ENCODE peak calls at places on chromosomes 7 and 10, in ten cellular contexts. D is iris pigment epithelial cell; K is CD8-positive, alpha-beta T cell; L is amniotic stem cell; X is stimulated activated CD8-positive, alpha-beta memory T cell treated with anti-CD3 and anti-CD28 coated beads, Interleukin-2, amount 100 ng/mL, for 48 hours; T is NCI-H345; Z is posterior cingulate gyrus; C is uterus; I is T-helper 9 cell; U is effector CD4-positive, alpha-beta T cell. A is an unnamed sample.

GRCh38 chr7:80392229-80393169 is 119.4 kb downstream of the GNAT3 start:
- DNase-seq in U (no peak), L (peak), X (no peak), T (peak), K (no peak), D (peak), C (no peak), I (no peak), Z (no peak), A (no peak)

GRCh38 chr7:102094311-102094710 is 192.4 kb upstream of the SH2B2 start:
- DNase-seq in K (no peak), T (no peak), D (peak), I (no peak), U (no peak), Z (no peak), L (peak), C (no peak), X (no peak), A (no peak)

GRCh38 chr10:4459531-4459930 is 366.5 kb upstream of the AKR1E2 start:
- DNase-seq in T (no peak), D (peak), Z (no peak), X (no peak), I (no peak), L (no peak), K (no peak), C (no peak), U (no peak), A (no peak)

GRCh38 chr7:11830004-11830403 is 2.0 kb downstream of the THSD7A start:
- DNase-seq in T (no peak), C (no peak), D (no peak), X (no peak), I (no peak), Z (no peak), K (no peak), U (no peak), L (no peak), A (no peak)

GRCh38 chr10:125153693-125154490 is 6.5 kb downstream of the CTBP2 start:
- DNase-seq in L (no peak), Z (no peak), X (no peak), I (no peak), U (no peak), D (peak), K (no peak), C (no peak), T (no peak), A (no peak)

GRCh38 chr10:118571123-118571522 is 24.3 kb downstream of the PRLHR start:
- DNase-seq in Z (no peak), I (no peak), L (no peak), T (no peak), X (no peak), C (peak), D (no peak), U (no peak), K (no peak), A (no peak)

GRCh38 chr7:2051708-2052656 is 180.8 kb downstream of the MAD1L1 start:
- DNase-seq in I (no peak), T (peak), L (no peak), D (no peak), C (no peak), K (no peak), U (no peak), X (no peak), Z (no peak), A (no peak)

GRCh38 chr7:37081436-37081835 is 357.1 kb upstream of the AOAH start:
- DNase-seq in U (no peak), L (no peak), T (peak), X (no peak), K (peak), D (no peak), I (no peak), Z (no peak), C (peak), A (no peak)

GRCh38 chr7:130982160-130982638 is 248.2 kb upstream of the KLF14 start:
- DNase-seq in K (no peak), T (peak), Z (no peak), D (peak), L (no peak), I (no peak), X (no peak), C (no peak), U (no peak), A (no peak)

GRCh38 chr7:132307465-132307864 is 268.8 kb downstream of the PLXNA4 start:
- DNase-seq in U (no peak), C (no peak), D (no peak), X (no peak), Z (no peak), I (no peak), T (peak), L (no peak), K (no peak), A (no peak)

GRCh38 chr7:102284891-102285540 is 1.7 kb upstream of the SH2B2 start:
- DNase-seq in T (no peak), U (no peak), K (no peak), I (no peak), D (no peak), L (no peak), X (no peak), Z (no peak), C (peak), A (no peak)

GRCh38 chr7:21869785-21870402 is 75.8 kb downstream of the CDCA7L start:
- DNase-seq in Z (no peak), I (no peak), C (no peak), U (no peak), D (peak), L (no peak), X (no peak), K (no peak), T (no peak), A (no peak)

GRCh38 chr7:17941171-17941490 is 837 bp upstream of the SNX13 start:
- DNase-seq in K (no peak), U (no peak), T (peak), L (no peak), C (no peak), Z (no peak), D (no peak), I (no peak), X (no peak), A (no peak)

GRCh38 chr7:42053834-42054233 is 183.2 kb downstream of the GLI3 start:
- DNase-seq in Z (no peak), K (no peak), D (peak), T (no peak), L (no peak), X (no peak), C (no peak), I (no peak), U (no peak), A (no peak)

GRCh38 chr7:100705753-100706671 is at the start of gene POP7:
- DNase-seq in Z (peak), I (peak), D (peak), L (peak), C (peak), K (peak), T (peak), U (peak), X (peak), A (peak)

GRCh38 chr10:35416628-35417625 is 80.6 kb downstream of the CCNY start:
- DNase-seq in U (no peak), I (no peak), C (peak), K (no peak), L (no peak), T (no peak), X (no peak), D (no peak), Z (no peak), A (no peak)

GRCh38 chr10:97097154-97097490 is 88.6 kb downstream of the SLIT1 start:
- DNase-seq in T (no peak), L (no peak), Z (no peak), D (no peak), I (no peak), X (no peak), K (no peak), C (no peak), U (no peak), A (no peak)

GRCh38 chr10:96509017-96509641 is 4.6 kb downstream of the TLL2 start:
- DNase-seq in D (peak), I (no peak), T (no peak), C (no peak), X (no peak), L (no peak), Z (no peak), U (no peak), K (no peak), A (no peak)

GRCh38 chr7:69189406-69189805 is 408.9 kb upstream of the AUTS2 start:
- DNase-seq in C (no peak), U (no peak), T (no peak), Z (no peak), K (no peak), I (no peak), L (no peak), X (no peak), D (no peak), A (no peak)

GRCh38 chr10:121900443-121901174 is 27.2 kb downstream of the ATE1 start:
- DNase-seq in L (peak), D (peak), T (peak), C (peak), I (no peak), K (no peak), X (no peak), Z (no peak), U (no peak), A (no peak)

GRCh38 chr7:112437038-112437437 is 13.2 kb upstream of the IFRD1 start:
- DNase-seq in D (peak), C (no peak), I (no peak), K (no peak), Z (no peak), U (no peak), X (no peak), L (no peak), T (no peak), A (no peak)

GRCh38 chr10:3635697-3636096 is 149.3 kb downstream of the KLF6 start:
- DNase-seq in L (no peak), K (no peak), U (no peak), Z (no peak), X (no peak), D (no peak), T (peak), I (no peak), C (no peak), A (no peak)

GRCh38 chr10:84235096-84235495 is 6.2 kb downstream of the LRIT1 start:
- DNase-seq in U (no peak), C (no peak), I (no peak), L (no peak), Z (no peak), X (no peak), T (no peak), K (no peak), D (no peak), A (no peak)

GRCh38 chr10:114304566-114305421 is 65.7 kb downstream of the VWA2 start:
- DNase-seq in I (peak), Z (peak), U (peak), C (peak), K (peak), X (peak), D (no peak), T (peak), L (no peak), A (peak)

GRCh38 chr7:149783386-149784250 is 10.2 kb upstream of the ZNF467 start:
- DNase-seq in C (no peak), X (no peak), K (no peak), L (no peak), I (no peak), U (no peak), D (no peak), Z (peak), T (no peak), A (no peak)

GRCh38 chr10:49488056-49488455 is 50.9 kb downstream of the ERCC6 start:
- DNase-seq in K (no peak), T (no peak), C (peak), X (no peak), I (no peak), U (no peak), Z (no peak), L (no peak), D (no peak), A (no peak)

A was measured in effector memory CD4-positive, alpha-beta T cell.